ENCODE peak calls at places on chromosome 5, in eight cellular contexts. K, V, O, B, X, U, H and T are unnamed samples.

GRCh38 chr5:181173027-181173419 is 25.6 kb downstream of the OR2V2 start:
- DNase-seq in K (peak; percentile 47), V (no peak), O (no peak), B (peak; percentile 68), X (no peak), U (no peak), H (no peak), T (no peak)

GRCh38 chr5:147169399-147169798 is 65.4 kb upstream of the STK32A start:
- DNase-seq in K (peak; percentile 28), V (peak; percentile 75), O (peak; percentile 93), B (no peak), X (no peak), U (no peak), H (no peak), T (no peak)

GRCh38 chr5:17012289-17012688 is 76.2 kb upstream of the MYO10 start:
- DNase-seq in K (no peak), V (no peak), O (peak; percentile 87), B (no peak), X (no peak), U (no peak), H (no peak), T (no peak)

GRCh38 chr5:142667808-142668207 is 18.1 kb downstream of the FGF1 start:
- DNase-seq in K (no peak), V (no peak), O (no peak), B (no peak), X (no peak), U (no peak), H (no peak), T (no peak)

GRCh38 chr5:171797563-171797962 is 11.9 kb downstream of the SMIM23 start:
- DNase-seq in K (no peak), V (no peak), O (no peak), B (no peak), X (no peak), U (no peak), H (no peak), T (no peak)

GRCh38 chr5:28473531-28474107 is 1435.2 kb upstream of the CDH9 start:
- DNase-seq in K (peak; percentile 20), V (peak; percentile 35), O (peak; percentile 32), B (no peak), X (no peak), U (no peak), H (no peak), T (no peak)

GRCh38 chr5:177578331-177578730 is 13.7 kb upstream of the TMED9 start:
- DNase-seq in K (no peak), V (no peak), O (no peak), B (no peak), X (no peak), U (no peak), H (no peak), T (no peak)

GRCh38 chr5:91928751-91929521 is 545.8 kb upstream of the ARRDC3 start:
- DNase-seq in K (peak; percentile 68), V (peak; percentile 69), O (peak; percentile 29), B (no peak), X (no peak), U (no peak), H (no peak), T (no peak)

GRCh38 chr5:40410231-40410861 is 269.4 kb upstream of the PTGER4 start:
- DNase-seq in K (no peak), V (peak; percentile 75), O (no peak), B (peak; percentile 10), X (no peak), U (no peak), H (no peak), T (peak; percentile 85)

GRCh38 chr5:163473613-163474243 is 13.3 kb downstream of the HMMR start:
- DNase-seq in K (peak; percentile 39), V (peak; percentile 42), O (peak; percentile 38), B (peak; percentile 21), X (no peak), U (no peak), H (no peak), T (no peak)

GRCh38 chr5:178207183-178207916 is 3.0 kb downstream of the HNRNPAB start:
- DNase-seq in K (no peak), V (peak; percentile 73), O (peak; percentile 76), B (no peak), X (no peak), U (peak; percentile 84), H (no peak), T (peak; percentile 36)

GRCh38 chr5:179368806-179369529 is 23.7 kb upstream of the ADAMTS2 start:
- DNase-seq in K (no peak), V (no peak), O (no peak), B (no peak), X (no peak), U (no peak), H (no peak), T (no peak)

GRCh38 chr5:91541696-91542095 is 158.6 kb upstream of the ARRDC3 start:
- DNase-seq in K (no peak), V (peak; percentile 52), O (peak; percentile 54), B (no peak), X (no peak), U (no peak), H (no peak), T (no peak)

GRCh38 chr5:2140501-2140900 is 257.8 kb upstream of the IRX4 start:
- DNase-seq in K (no peak), V (no peak), O (no peak), B (no peak), X (no peak), U (no peak), H (no peak), T (no peak)